ENCODE peak calls at places on chromosomes 12 and 14, in five cellular contexts. I is RPMI7951; G is activated CD4-positive, CD25-positive, alpha-beta regulatory T cell treated with anti-CD3 and anti-CD28 coated beads, Interleukin-2, amount 50 U/mL, for 72 hours; L is HFFc6; Q is stimulated activated CD8-positive, alpha-beta memory T cell treated with anti-CD3 and anti-CD28 coated beads, Interleukin-15, amount 100 ng/mL, for 1 hour. O is an unnamed sample.

GRCh38 chr12:109174468-109174867 is 58.1 kb downstream of the ACACB start:
- DNase-seq in L (no peak), Q (no peak), I (no peak), G (no peak), O (no peak)

GRCh38 chr14:54532111-54533012 is 22.7 kb downstream of the CGRRF1 start:
- DNase-seq in L (no peak), G (no peak), I (no peak), Q (no peak), O (no peak)

GRCh38 chr14:68957688-68958248 is 21.3 kb downstream of the ACTN1 start:
- DNase-seq in Q (no peak), L (no peak), I (no peak), G (no peak), O (no peak)

GRCh38 chr12:100741084-100741711 is 53.4 kb upstream of the ANO4 start:
- DNase-seq in I (peak; percentile 14), L (peak; percentile 20), Q (no peak), G (no peak), O (no peak)

GRCh38 chr12:62123721-62124203 is 136.4 kb upstream of the USP15 start:
- DNase-seq in Q (no peak), L (peak; percentile 38), I (peak; percentile 26), G (peak; percentile 31), O (no peak)

GRCh38 chr12:106073179-106073578 is 65.6 kb downstream of the NUAK1 start:
- DNase-seq in L (no peak), Q (no peak), G (no peak), I (no peak), O (no peak)

GRCh38 chr14:99125616-99126431 is 146.2 kb downstream of the BCL11B start:
- DNase-seq in Q (no peak), I (no peak), G (no peak), L (no peak), O (no peak)

GRCh38 chr12:65490193-65490592 is 211.7 kb downstream of the MSRB3 start:
- DNase-seq in G (no peak), I (peak; percentile 46), Q (no peak), L (no peak), O (no peak)

GRCh38 chr12:27549231-27549800 is 25.3 kb downstream of the PPFIBP1 start:
- DNase-seq in I (peak; percentile 87), G (no peak), Q (no peak), L (peak; percentile 86), O (no peak)

GRCh38 chr12:124716208-124717141 is 147.2 kb downstream of the SCARB1 start:
- DNase-seq in I (no peak), G (no peak), L (no peak), Q (no peak), O (no peak)

GRCh38 chr14:87630808-87631207 is 362.2 kb downstream of the GALC start:
- DNase-seq in I (no peak), G (no peak), Q (no peak), L (no peak), O (no peak)

GRCh38 chr12:104182621-104183378 is 32.8 kb upstream of the TXNRD1 start:
- DNase-seq in G (no peak), L (no peak), I (no peak), Q (no peak), O (no peak)

GRCh38 chr14:24285351-24285750 is 14.0 kb upstream of the RABGGTA start:
- DNase-seq in G (no peak), I (no peak), L (peak; percentile 20), Q (no peak), O (no peak)

GRCh38 chr12:5512585-5512970 is 80.7 kb downstream of the NTF3 start:
- DNase-seq in L (no peak), G (no peak), Q (no peak), I (no peak), O (no peak)

GRCh38 chr14:71497645-71498086 is 434.6 kb upstream of the RGS6 start:
- DNase-seq in G (no peak), I (peak; percentile 61), Q (no peak), L (peak; percentile 25), O (no peak)

GRCh38 chr12:1911598-1912575 is 6.6 kb downstream of the CACNA2D4 start:
- DNase-seq in Q (no peak), I (no peak), G (peak; percentile 13), L (no peak), O (peak; percentile 8)

GRCh38 chr14:69755784-69756183 is 11.2 kb upstream of the SRSF5 start:
- DNase-seq in I (no peak), G (no peak), Q (no peak), L (no peak), O (no peak)

GRCh38 chr12:113154351-113154973 is 4.9 kb downstream of the CFAP73 start:
- DNase-seq in G (no peak), I (peak; percentile 38), Q (no peak), L (no peak), O (no peak)

GRCh38 chr12:21849878-21850277 is 75.4 kb upstream of the KCNJ8 start:
- DNase-seq in I (no peak), Q (no peak), G (no peak), L (no peak), O (no peak)

GRCh38 chr12:101045486-101046474 is 164.3 kb downstream of the SLC5A8 start:
- DNase-seq in I (no peak), G (no peak), L (no peak), Q (no peak), O (no peak)

GRCh38 chr14:77372304-77372841 is 4.5 kb downstream of the TMED8 start:
- DNase-seq in G (no peak), Q (no peak), L (peak; percentile 62), I (peak; percentile 31), O (no peak)

GRCh38 chr14:96574171-96574632 is 72.0 kb downstream of the PAPOLA start:
- DNase-seq in I (no peak), Q (no peak), L (no peak), G (no peak), O (no peak)

GRCh38 chr12:114636723-114637480 is 47.1 kb downstream of the TBX3 start:
- DNase-seq in G (no peak), Q (no peak), I (peak; percentile 10), L (peak; percentile 9), O (no peak)

GRCh38 chr14:23608454-23608853 is 27.7 kb upstream of the DHRS2 start:
- DNase-seq in L (no peak), Q (no peak), G (no peak), I (no peak), O (no peak)

GRCh38 chr14:87888136-87888999 is 104.6 kb downstream of the GALC start:
- DNase-seq in L (no peak), I (no peak), Q (no peak), G (no peak), O (no peak)

O was measured in central memory CD8-positive, alpha-beta T cell.